ENCODE peak calls at places on chromosomes 4 and X, in nine cellular contexts. F is mammary epithelial cell, X is kidney epithelial cell, Z is astrocyte of the spinal cord, A is sigmoid colon, E is tibial artery, D is fibroblast of mammary gland, I is A549, R is neural progenitor cell. S is an unnamed sample.

GRCh38 chr4:48462363-48462762 is 20.8 kb upstream of the SLC10A4 start:
- DNase-seq in Z (no peak), E (no peak), I (no peak), A (no peak), R (no peak), D (no peak), X (no peak), F (no peak), S (no peak)

GRCh38 chr4:42628740-42629139 is 28.2 kb downstream of the ATP8A1 start:
- DNase-seq in A (no peak), I (no peak), R (no peak), D (no peak), E (no peak), F (no peak), X (no peak), Z (no peak), S (no peak)

GRCh38 chrX:9897761-9898161 is 69.4 kb upstream of the CLDN34 start:
- DNase-seq in R (no peak), X (no peak), E (no peak), I (no peak), F (peak; percentile 47), Z (peak; percentile 96), D (peak; percentile 85), A (no peak), S (no peak)

GRCh38 chrX:44020693-44021092 is 47.5 kb upstream of the NDP start:
- DNase-seq in E (no peak), A (no peak), Z (no peak), X (no peak), R (no peak), D (no peak), I (no peak), F (no peak), S (no peak)

GRCh38 chr4:100510551-100510950 is 7.3 kb downstream of the EMCN start:
- DNase-seq in A (no peak), I (no peak), R (no peak), X (no peak), E (no peak), D (no peak), Z (no peak), F (no peak), S (no peak)

GRCh38 chr4:147586032-147586431 is 31.2 kb upstream of the TMEM184C start:
- DNase-seq in R (no peak), Z (no peak), X (no peak), E (no peak), I (no peak), F (no peak), A (no peak), D (no peak), S (no peak)

GRCh38 chr4:67659065-67659464 is 41.9 kb downstream of the UBA6 start:
- DNase-seq in X (no peak), F (no peak), I (no peak), E (no peak), R (no peak), D (no peak), Z (no peak), A (no peak), S (no peak)

GRCh38 chr4:99404595-99405287 is 30.4 kb downstream of the ADH7 start:
- DNase-seq in A (no peak), E (no peak), R (no peak), I (no peak), D (peak; percentile 98), Z (peak; percentile 93), F (peak; percentile 92), X (peak; percentile 77), S (peak; percentile 84)

GRCh38 chr4:72997409-72997808 is 72.1 kb downstream of the COX18 start:
- DNase-seq in I (no peak), X (no peak), A (no peak), R (no peak), E (no peak), D (peak; percentile 28), F (peak; percentile 69), Z (peak; percentile 34), S (peak; percentile 89)

GRCh38 chr4:15653864-15654391 is 1.2 kb downstream of the FBXL5 start:
- DNase-seq in F (peak; percentile 66), Z (peak; percentile 64), D (peak; percentile 57), E (no peak), A (no peak), I (no peak), R (peak; percentile 16), X (no peak), S (peak; percentile 46)

GRCh38 chr4:123430031-123430430 is 33.4 kb downstream of the SPRY1 start:
- DNase-seq in A (no peak), R (no peak), Z (no peak), F (no peak), E (no peak), I (no peak), D (no peak), X (no peak), S (peak; percentile 22)

DNA sequence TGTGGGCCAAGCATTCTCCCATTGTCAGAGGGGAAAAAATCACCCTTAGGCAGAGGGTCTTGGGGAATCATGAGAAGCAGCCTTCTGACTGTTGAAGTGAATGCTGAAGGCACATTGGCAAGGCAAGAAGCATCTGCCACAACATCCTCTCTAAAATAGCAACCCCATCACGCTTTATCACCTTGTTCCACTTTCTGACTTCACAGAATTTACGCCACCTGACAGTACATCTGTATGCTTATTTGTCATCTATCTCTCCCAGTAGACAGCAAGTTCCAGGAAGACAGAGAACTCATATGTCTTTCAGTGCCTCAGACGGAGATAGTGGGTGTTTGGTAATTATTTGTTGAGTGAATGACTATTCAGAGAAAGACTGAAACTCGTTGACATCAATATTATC is 68.4 kb upstream of the SCML1 start:
- DNase-seq in X (no peak), F (no peak), A (no peak), E (no peak), D (no peak), I (no peak), R (no peak), Z (no peak), S (no peak)
- TF ChIP-seq CTCF in X (no peak), F (no peak), A (no peak), E (no peak), D (no peak), I (no peak), R (no peak), Z (no peak), S (no peak)

DNA sequence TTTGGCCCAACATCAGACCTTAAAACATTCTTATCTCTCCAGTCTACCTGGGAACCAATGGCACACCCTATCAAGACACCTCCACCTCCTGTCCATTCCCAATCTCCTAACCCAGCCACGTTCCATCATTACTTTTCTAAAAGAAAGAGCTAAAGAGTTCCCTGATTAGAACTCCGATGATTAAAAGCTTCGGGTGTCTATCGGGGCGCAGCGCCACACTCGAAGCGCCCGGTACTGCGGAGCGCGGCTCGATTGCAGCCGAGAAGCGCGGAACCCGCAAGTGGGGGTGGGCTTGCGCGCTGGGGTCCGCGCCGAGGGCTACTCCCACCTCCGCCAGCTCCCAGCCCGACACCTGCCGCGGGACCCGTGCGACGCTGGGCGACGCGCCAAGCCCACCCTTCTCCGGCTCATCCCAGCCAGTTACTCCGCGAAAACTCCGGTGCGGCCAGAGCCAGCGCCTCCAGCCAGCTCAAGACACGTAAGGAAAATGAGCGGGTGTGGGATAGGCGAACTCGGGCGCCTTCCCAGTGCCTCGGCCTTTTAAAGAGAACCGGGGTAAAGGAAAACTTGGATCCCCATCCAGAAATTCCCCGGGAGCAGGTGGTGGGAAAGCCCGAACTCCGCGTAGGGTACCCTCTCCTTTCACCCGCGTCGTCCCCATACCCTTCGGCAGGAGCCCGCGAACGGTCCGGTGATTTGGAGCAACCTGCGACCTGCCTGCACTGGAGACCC is 601 bp downstream of the NPY1R start:
- DNase-seq in A (no peak), I (peak; percentile 4), E (peak; percentile 71), F (peak; percentile 30), Z (peak; percentile 32), X (no peak), R (peak; percentile 67), D (peak; percentile 5), S (peak; percentile 30)
- H3K4me3 ChIP-seq in A (peak overlapping the region; percentile 56), I (peak overlapping the region; percentile 56), E (peak overlapping the region; percentile 84), F (peak overlapping the region; percentile 59), Z (peak overlapping the region; percentile 44), X (peak overlapping the region; percentile 64), R (peak overlapping the region; percentile 62), D (peak overlapping the region; percentile 54), S (peak overlapping the region; percentile 63)

GRCh38 chr4:26780524-26780923 is 80.1 kb upstream of the STIM2 start:
- DNase-seq in Z (peak; percentile 39), E (no peak), X (no peak), D (peak; percentile 78), I (no peak), F (peak; percentile 97), A (no peak), R (no peak), S (peak; percentile 97)

GRCh38 chr4:26779674-26780073 is 81.0 kb upstream of the STIM2 start:
- DNase-seq in X (no peak), F (peak; percentile 100), D (peak; percentile 58), Z (peak; percentile 55), R (no peak), I (no peak), E (no peak), A (no peak), S (peak; percentile 100)

GRCh38 chr4:26782830-26783202 is 77.8 kb upstream of the STIM2 start:
- DNase-seq in I (no peak), Z (no peak), R (no peak), E (no peak), A (no peak), F (no peak), D (no peak), X (no peak), S (no peak)

GRCh38 chr4:26784207-26784606 is 76.4 kb upstream of the STIM2 start:
- DNase-seq in Z (no peak), R (no peak), X (no peak), A (no peak), D (no peak), E (no peak), F (no peak), I (no peak), S (no peak)

DNA sequence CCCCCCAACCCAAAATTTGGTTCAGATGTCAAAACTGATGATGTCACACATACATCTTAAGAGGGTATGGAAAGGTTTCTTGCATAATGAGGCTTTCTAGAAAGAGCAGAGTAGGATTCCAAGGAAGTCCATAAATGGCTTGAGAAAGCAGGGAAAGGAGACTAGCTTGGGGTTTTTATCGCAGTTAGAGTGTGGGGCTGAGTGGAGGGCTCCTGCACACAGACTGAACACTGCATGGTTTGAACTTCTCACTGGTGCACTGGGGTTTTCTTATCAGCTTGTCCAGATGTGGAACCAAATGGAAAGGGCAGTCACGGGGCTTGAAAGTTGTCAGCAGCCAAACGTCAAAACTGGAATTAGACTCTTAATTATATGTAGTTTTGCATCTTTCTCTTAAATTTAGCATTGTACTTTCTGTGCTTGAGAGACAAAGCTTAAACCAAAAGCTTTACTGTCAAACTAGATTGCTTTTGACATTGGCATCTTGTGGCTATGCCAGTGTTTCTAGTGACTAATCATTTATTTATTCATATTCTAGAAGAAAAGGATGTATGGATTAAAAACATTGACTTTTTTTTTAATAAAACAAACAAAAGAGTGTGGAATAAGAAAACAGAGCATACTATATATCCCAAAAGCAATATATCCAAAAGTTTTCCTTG is 78.3 kb upstream of the STIM2 start:
- DNase-seq in E (no peak), D (peak; percentile 18), R (no peak), F (no peak), Z (no peak), A (no peak), I (no peak), X (no peak), S (no peak)
- TF ChIP-seq CTCF in E (no peak), D (no peak), R (no peak), F (no peak), Z (no peak), A (no peak), I (no peak), X (no peak), S (no peak)

GRCh38 chr4:163758032-163758431 is 263.5 kb downstream of the TMA16 start:
- DNase-seq in D (no peak), A (no peak), X (no peak), R (no peak), F (no peak), E (no peak), I (no peak), Z (no peak), S (no peak)

GRCh38 chr4:163755013-163755412 is 260.5 kb downstream of the TMA16 start:
- DNase-seq in D (peak; percentile 50), I (no peak), X (no peak), A (no peak), F (peak; percentile 23), Z (peak; percentile 46), E (no peak), R (peak; percentile 5), S (peak; percentile 54)
- H3K4me3 ChIP-seq in D (no peak overlapping the region), I (no peak overlapping the region), X (no peak overlapping the region), A (no peak overlapping the region), F (no peak overlapping the region), Z (no peak overlapping the region), E (no peak overlapping the region), R (no peak overlapping the region), S (no peak overlapping the region)

S was measured in epithelial cell of esophagus.